ENCODE peak calls at places on chromosome 20, in four cellular contexts. K is IMR-90, Q is H1, A is K562. C is an unnamed sample.

GRCh38 chr20:32680544-32681174 is 6.9 kb upstream of the C20orf203 start:
- DNase-seq in Q (no peak), A (no peak), K (no peak), C (no peak)

GRCh38 chr20:56710577-56711465 is 81.7 kb downstream of the TFAP2C start:
- DNase-seq in K (peak; percentile 13), Q (no peak), A (no peak), C (no peak)

GRCh38 chr20:3340443-3340842 is 67.0 kb downstream of the DNAAF9 start:
- DNase-seq in Q (no peak), A (no peak), K (no peak), C (no peak)

GRCh38 chr20:19015326-19015725 is 197.1 kb upstream of the SLC24A3 start:
- DNase-seq in K (no peak), Q (no peak), A (no peak), C (no peak)

GRCh38 chr20:9723501-9723900 is 115.4 kb downstream of the PAK5 start:
- DNase-seq in Q (no peak), A (no peak), K (no peak), C (no peak)

GRCh38 chr20:32513031-32513866 is 71.9 kb downstream of the NOL4L start:
- DNase-seq in Q (no peak), K (no peak), A (no peak), C (no peak)

GRCh38 chr20:11451793-11452291 is 465.9 kb upstream of the BTBD3 start:
- DNase-seq in A (no peak), Q (no peak), K (peak; percentile 11), C (no peak)

GRCh38 chr20:1185316-1185741 is 548 bp upstream of the TMEM74B start:
- DNase-seq in A (peak; percentile 80), K (no peak), Q (no peak), C (no peak)

GRCh38 chr20:953742-954141 is 37.6 kb upstream of the ANGPT4 start:
- DNase-seq in K (no peak), A (no peak), Q (no peak), C (no peak)

GRCh38 chr20:5714261-5715041 is 35.8 kb upstream of the SHLD1 start:
- DNase-seq in Q (no peak), K (peak; percentile 24), A (peak; percentile 15), C (peak; percentile 100)

GRCh38 chr20:35283441-35284266 is 918 bp downstream of the EIF6 start:
- DNase-seq in Q (no peak), K (no peak), A (no peak), C (no peak)

GRCh38 chr20:41386502-41387427 is 20.1 kb upstream of the EMILIN3 start:
- DNase-seq in Q (no peak), A (no peak), K (peak; percentile 26), C (no peak)

GRCh38 chr20:53943522-53944291 is 126.7 kb downstream of the BCAS1 start:
- DNase-seq in A (peak; percentile 56), K (peak; percentile 39), Q (no peak), C (peak; percentile 34)

GRCh38 chr20:40471261-40471629 is 217.8 kb downstream of the MAFB start:
- DNase-seq in K (no peak), Q (peak; percentile 17), A (no peak), C (no peak)

GRCh38 chr20:20488388-20488787 is 120.5 kb downstream of the INSM1 start:
- DNase-seq in K (no peak), Q (no peak), A (no peak), C (no peak)
- H2AFZ ChIP-seq in K (no peak overlapping the region), Q (no peak overlapping the region), A (no peak overlapping the region), C (no peak overlapping the region)

GRCh38 chr20:38181207-38181693 is 16.2 kb upstream of the TGM2 start:
- DNase-seq in A (no peak), Q (no peak), K (no peak), C (no peak)
- TF ChIP-seq MAFK in A (no peak), Q (no peak), K (no peak), C (no peak)

GRCh38 chr20:50415031-50415515 is 95.1 kb upstream of the PTPN1 start:
- DNase-seq in K (no peak), A (no peak), Q (no peak), C (no peak)
- H2AFZ ChIP-seq in K (peak overlapping the region; percentile 75), A (peak overlapping the region; percentile 42), Q (peak overlapping the region; percentile 13), C (no peak overlapping the region)

GRCh38 chr20:21125072-21125848 is 622 bp upstream of the KIZ start:
- DNase-seq in K (peak; percentile 41), Q (no peak), A (no peak), C (peak; percentile 88)
- TF ChIP-seq MAFK in K (no peak), Q (no peak), A (no peak), C (no peak)

GRCh38 chr20:62739581-62740285 is 31.1 kb downstream of the NTSR1 start:
- DNase-seq in K (no peak), Q (no peak), A (no peak), C (no peak)

GRCh38 chr20:62737971-62738881 is 29.6 kb downstream of the NTSR1 start:
- DNase-seq in Q (no peak), K (no peak), A (no peak), C (no peak)

GRCh38 chr20:62737271-62737761 is 28.7 kb downstream of the NTSR1 start:
- DNase-seq in A (no peak), K (no peak), Q (no peak), C (no peak)

GRCh38 chr20:62740286-62741141 is 31.9 kb downstream of the NTSR1 start:
- DNase-seq in Q (no peak), K (peak; percentile 95), A (peak; percentile 82), C (peak; percentile 54)

DNA sequence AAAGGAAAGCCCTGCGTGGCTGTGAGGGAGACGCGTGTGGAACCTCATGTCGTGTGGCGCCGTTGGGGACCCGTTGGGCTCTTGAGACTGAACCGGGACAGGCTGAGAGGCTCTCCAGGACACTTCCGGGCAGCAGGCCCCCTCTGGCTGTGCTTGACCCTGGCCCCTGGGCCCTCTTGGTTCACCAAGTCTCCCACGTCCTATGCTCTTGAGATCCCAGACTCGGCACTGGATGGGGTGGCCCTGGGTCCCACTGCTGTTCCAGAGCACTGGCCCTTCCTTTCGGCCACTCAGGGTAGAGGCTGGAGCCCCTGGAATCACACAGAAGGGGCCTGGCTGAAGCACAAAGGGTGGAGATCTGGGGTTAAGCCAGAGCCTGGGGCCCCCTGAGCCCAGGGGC is 30.4 kb downstream of the NTSR1 start:
- DNase-seq in A (no peak), Q (no peak), K (no peak), C (no peak)
- H2AFZ ChIP-seq in A (no peak overlapping the region), Q (no peak overlapping the region), K (no peak overlapping the region), C (no peak overlapping the region)

GRCh38 chr20:38156888-38157634 is 8.0 kb downstream of the TGM2 start:
- DNase-seq in A (peak; percentile 32), K (peak; percentile 34), Q (no peak), C (no peak)
- TF ChIP-seq MAFK in A (no peak), K (no peak), Q (no peak), C (no peak)

DNA sequence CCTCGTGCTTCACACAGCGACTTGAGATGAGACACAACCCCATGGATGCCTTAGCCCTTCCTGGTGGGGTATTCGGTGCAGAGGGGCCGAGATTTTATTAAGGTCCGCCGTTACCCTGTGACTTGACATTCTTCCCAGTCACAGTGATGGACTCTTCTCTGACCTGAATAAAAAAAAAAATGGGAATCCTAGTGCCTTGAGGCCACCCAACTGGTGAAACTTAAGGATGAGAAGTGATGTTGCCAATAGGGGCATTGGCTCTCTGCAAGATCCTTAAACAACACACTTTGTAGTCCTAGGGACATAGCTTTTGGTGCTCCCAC is 740 bp upstream of the ADNP start:
- DNase-seq in Q (no peak), K (no peak), A (no peak), C (no peak)
- H2AFZ ChIP-seq in Q (no peak overlapping the region), K (peak overlapping the region; percentile 89), A (peak overlapping the region; percentile 95), C (no peak overlapping the region)

C was measured in HepG2.